ENCODE peak calls at places on chromosome 20, in nine cellular contexts. One of them, this sample, is unnamed.

GRCh38 chr20:57216669-57217068 is 49.8 kb downstream of the BMP7 start:
- DNase-seq in AG04450: no peak
- DNase-seq in heart right ventricle: no peak
- DNase-seq in GM23338: no peak
- DNase-seq in HCT116: no peak
- DNase-seq in psoas muscle: no peak
- DNase-seq in left ventricle myocardium inferior: no peak
- DNase-seq in right atrium auricular region: no peak
- DNase-seq in cardiac muscle cell: no peak
- DNase-seq in this sample: no peak

GRCh38 chr20:14444106-14444505 is 106.7 kb upstream of the FLRT3 start:
- DNase-seq in AG04450: no peak
- DNase-seq in heart right ventricle: no peak
- DNase-seq in GM23338: no peak
- DNase-seq in HCT116: no peak
- DNase-seq in psoas muscle: no peak
- DNase-seq in left ventricle myocardium inferior: no peak
- DNase-seq in right atrium auricular region: no peak
- DNase-seq in cardiac muscle cell: peak
- DNase-seq in this sample: no peak

GRCh38 chr20:16601019-16601418 is 27.8 kb upstream of the KIF16B start:
- DNase-seq in AG04450: no peak
- DNase-seq in heart right ventricle: no peak
- DNase-seq in GM23338: no peak
- DNase-seq in HCT116: no peak
- DNase-seq in psoas muscle: no peak
- DNase-seq in left ventricle myocardium inferior: no peak
- DNase-seq in right atrium auricular region: no peak
- DNase-seq in cardiac muscle cell: peak
- DNase-seq in this sample: no peak

GRCh38 chr20:2348336-2348735 is 32.4 kb upstream of the TGM6 start:
- DNase-seq in AG04450: no peak
- DNase-seq in heart right ventricle: no peak
- DNase-seq in GM23338: no peak
- DNase-seq in HCT116: no peak
- DNase-seq in psoas muscle: no peak
- DNase-seq in left ventricle myocardium inferior: no peak
- DNase-seq in right atrium auricular region: no peak
- DNase-seq in cardiac muscle cell: no peak
- DNase-seq in this sample: no peak

GRCh38 chr20:40009542-40009941 is 679.5 kb downstream of the MAFB start:
- DNase-seq in AG04450: no peak
- DNase-seq in heart right ventricle: no peak
- DNase-seq in GM23338: no peak
- DNase-seq in HCT116: no peak
- DNase-seq in psoas muscle: no peak
- DNase-seq in left ventricle myocardium inferior: no peak
- DNase-seq in right atrium auricular region: no peak
- DNase-seq in cardiac muscle cell: no peak
- DNase-seq in this sample: peak

GRCh38 chr20:22425344-22426295 is 158.8 kb downstream of the FOXA2 start:
- DNase-seq in AG04450: no peak
- DNase-seq in heart right ventricle: no peak
- DNase-seq in GM23338: no peak
- DNase-seq in HCT116: no peak
- DNase-seq in psoas muscle: no peak
- DNase-seq in left ventricle myocardium inferior: no peak
- DNase-seq in right atrium auricular region: no peak
- DNase-seq in cardiac muscle cell: peak
- DNase-seq in this sample: no peak

GRCh38 chr20:22560817-22561216 is 23.6 kb downstream of the FOXA2 start:
- DNase-seq in AG04450: no peak
- DNase-seq in heart right ventricle: no peak
- DNase-seq in GM23338: peak
- DNase-seq in HCT116: no peak
- DNase-seq in psoas muscle: no peak
- DNase-seq in left ventricle myocardium inferior: no peak
- DNase-seq in right atrium auricular region: no peak
- DNase-seq in cardiac muscle cell: no peak
- DNase-seq in this sample: no peak

GRCh38 chr20:45918182-45918737 is 6.3 kb upstream of the PLTP start:
- DNase-seq in AG04450: no peak
- DNase-seq in heart right ventricle: no peak
- DNase-seq in GM23338: no peak
- DNase-seq in HCT116: no peak
- DNase-seq in psoas muscle: no peak
- DNase-seq in left ventricle myocardium inferior: peak
- DNase-seq in right atrium auricular region: no peak
- DNase-seq in cardiac muscle cell: peak
- DNase-seq in this sample: no peak

GRCh38 chr20:7980332-7981046 is 39.1 kb downstream of the TMX4 start:
- DNase-seq in AG04450: peak
- DNase-seq in heart right ventricle: no peak
- DNase-seq in GM23338: peak
- DNase-seq in HCT116: peak
- DNase-seq in psoas muscle: no peak
- DNase-seq in left ventricle myocardium inferior: no peak
- DNase-seq in right atrium auricular region: no peak
- DNase-seq in cardiac muscle cell: peak
- DNase-seq in this sample: peak

GRCh38 chr20:15899972-15900371 is 673.3 kb downstream of the KIF16B start:
- DNase-seq in AG04450: no peak
- DNase-seq in heart right ventricle: no peak
- DNase-seq in GM23338: no peak
- DNase-seq in HCT116: no peak
- DNase-seq in psoas muscle: no peak
- DNase-seq in left ventricle myocardium inferior: no peak
- DNase-seq in right atrium auricular region: no peak
- DNase-seq in cardiac muscle cell: no peak
- DNase-seq in this sample: no peak

GRCh38 chr20:51511861-51512619 is 30.5 kb downstream of the NFATC2 start:
- DNase-seq in AG04450: no peak
- DNase-seq in heart right ventricle: no peak
- DNase-seq in GM23338: no peak
- DNase-seq in HCT116: no peak
- DNase-seq in psoas muscle: no peak
- DNase-seq in left ventricle myocardium inferior: no peak
- DNase-seq in right atrium auricular region: no peak
- DNase-seq in cardiac muscle cell: no peak
- DNase-seq in this sample: no peak

GRCh38 chr20:905999-906520 is 10.1 kb downstream of the ANGPT4 start:
- DNase-seq in AG04450: no peak
- DNase-seq in heart right ventricle: no peak
- DNase-seq in GM23338: no peak
- DNase-seq in HCT116: no peak
- DNase-seq in psoas muscle: no peak
- DNase-seq in left ventricle myocardium inferior: no peak
- DNase-seq in right atrium auricular region: no peak
- DNase-seq in cardiac muscle cell: no peak
- DNase-seq in this sample: no peak

GRCh38 chr20:905396-905961 is 10.7 kb downstream of the ANGPT4 start:
- DNase-seq in AG04450: no peak
- DNase-seq in heart right ventricle: no peak
- DNase-seq in GM23338: no peak
- DNase-seq in HCT116: no peak
- DNase-seq in psoas muscle: no peak
- DNase-seq in left ventricle myocardium inferior: no peak
- DNase-seq in right atrium auricular region: no peak
- DNase-seq in cardiac muscle cell: no peak
- DNase-seq in this sample: no peak

GRCh38 chr20:909641-910040 is 6.5 kb downstream of the ANGPT4 start:
- DNase-seq in AG04450: no peak
- DNase-seq in heart right ventricle: no peak
- DNase-seq in GM23338: no peak
- DNase-seq in HCT116: no peak
- DNase-seq in psoas muscle: no peak
- DNase-seq in left ventricle myocardium inferior: no peak
- DNase-seq in right atrium auricular region: no peak
- DNase-seq in cardiac muscle cell: no peak
- DNase-seq in this sample: no peak

GRCh38 chr20:904146-904545 is 12.0 kb downstream of the ANGPT4 start:
- DNase-seq in AG04450: no peak
- DNase-seq in heart right ventricle: no peak
- DNase-seq in GM23338: no peak
- DNase-seq in HCT116: no peak
- DNase-seq in psoas muscle: no peak
- DNase-seq in left ventricle myocardium inferior: no peak
- DNase-seq in right atrium auricular region: no peak
- DNase-seq in cardiac muscle cell: no peak
- DNase-seq in this sample: peak

DNA sequence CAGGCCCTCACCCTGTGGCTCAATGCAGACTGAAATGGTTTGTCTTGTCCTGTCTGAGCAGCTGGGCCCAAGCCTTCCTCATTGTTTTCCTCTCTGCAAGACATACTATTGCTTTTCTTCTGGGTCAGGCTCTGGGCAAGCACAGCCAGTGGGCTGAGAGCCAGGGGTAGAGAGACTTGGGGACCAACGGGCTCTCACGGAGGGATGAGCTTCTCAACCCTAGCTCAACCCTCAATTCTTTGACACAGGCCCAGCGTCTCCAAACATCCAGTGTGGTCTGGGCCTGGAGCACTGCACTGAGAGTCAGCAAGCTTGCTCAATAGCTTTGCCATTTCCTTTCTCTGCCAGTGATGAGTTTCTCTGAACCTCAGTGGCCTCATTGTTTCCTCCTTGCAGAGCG is 9.4 kb downstream of the ANGPT4 start:
- DNase-seq in AG04450: no peak
- DNase-seq in heart right ventricle: no peak
- DNase-seq in GM23338: no peak
- DNase-seq in HCT116: no peak
- DNase-seq in psoas muscle: peak
- DNase-seq in left ventricle myocardium inferior: no peak
- DNase-seq in right atrium auricular region: no peak
- DNase-seq in cardiac muscle cell: no peak
- DNase-seq in this sample: no peak
- H3K27ac ChIP-seq in AG04450: no peak
- H3K27ac ChIP-seq in heart right ventricle: no peak
- H3K27ac ChIP-seq in GM23338: no peak
- H3K27ac ChIP-seq in HCT116: no peak
- H3K27ac ChIP-seq in psoas muscle: no peak
- H3K27ac ChIP-seq in left ventricle myocardium inferior: no peak
- H3K27ac ChIP-seq in right atrium auricular region: no peak
- H3K27ac ChIP-seq in cardiac muscle cell: no peak
- H3K27ac ChIP-seq in this sample: no peak

DNA sequence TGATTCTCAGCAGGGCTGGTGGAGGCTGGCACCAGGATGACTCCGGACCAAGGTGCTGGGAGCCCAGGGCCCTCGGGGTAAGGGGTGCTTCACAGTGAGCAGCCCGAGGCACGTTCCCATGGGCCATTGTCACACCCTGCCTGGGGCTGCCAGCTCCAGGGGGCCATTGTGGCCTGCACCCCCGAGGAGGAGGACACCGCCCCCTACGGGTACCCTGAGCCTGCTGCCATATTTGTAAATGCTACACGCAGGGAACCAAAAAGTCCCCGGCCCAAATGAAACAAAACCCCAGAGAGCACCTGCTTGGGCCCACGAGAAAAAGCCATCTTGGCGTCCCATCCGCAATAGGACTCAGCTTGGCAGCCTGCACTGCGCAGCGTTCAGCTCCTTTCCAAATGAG is 64.7 kb upstream of the GATA5 start:
- DNase-seq in AG04450: no peak
- DNase-seq in heart right ventricle: no peak
- DNase-seq in GM23338: peak
- DNase-seq in HCT116: no peak
- DNase-seq in psoas muscle: no peak
- DNase-seq in left ventricle myocardium inferior: no peak
- DNase-seq in right atrium auricular region: no peak
- DNase-seq in cardiac muscle cell: no peak
- DNase-seq in this sample: no peak
- TF ChIP-seq CTCF in AG04450: no peak
- TF ChIP-seq CTCF in heart right ventricle: no peak
- TF ChIP-seq CTCF in GM23338: peak
- TF ChIP-seq CTCF in HCT116: peak
- TF ChIP-seq CTCF in psoas muscle: no peak
- TF ChIP-seq CTCF in left ventricle myocardium inferior: no peak
- TF ChIP-seq CTCF in right atrium auricular region: no peak
- TF ChIP-seq CTCF in cardiac muscle cell: no peak
- TF ChIP-seq CTCF in this sample: no peak

GRCh38 chr20:34558320-34559202 is at the start of gene MAP1LC3A:
- DNase-seq in AG04450: peak
- DNase-seq in heart right ventricle: peak
- DNase-seq in GM23338: peak
- DNase-seq in HCT116: no peak
- DNase-seq in psoas muscle: peak
- DNase-seq in left ventricle myocardium inferior: peak
- DNase-seq in right atrium auricular region: peak
- DNase-seq in cardiac muscle cell: peak
- DNase-seq in this sample: peak

GRCh38 chr20:34561661-34562060 is 3.1 kb downstream of the MAP1LC3A start:
- DNase-seq in AG04450: no peak
- DNase-seq in heart right ventricle: no peak
- DNase-seq in GM23338: no peak
- DNase-seq in HCT116: no peak
- DNase-seq in psoas muscle: no peak
- DNase-seq in left ventricle myocardium inferior: no peak
- DNase-seq in right atrium auricular region: no peak
- DNase-seq in cardiac muscle cell: no peak
- DNase-seq in this sample: no peak

GRCh38 chr20:34559311-34560140 is 1.0 kb downstream of the MAP1LC3A start:
- DNase-seq in AG04450: no peak
- DNase-seq in heart right ventricle: no peak
- DNase-seq in GM23338: peak
- DNase-seq in HCT116: no peak
- DNase-seq in psoas muscle: peak
- DNase-seq in left ventricle myocardium inferior: no peak
- DNase-seq in right atrium auricular region: no peak
- DNase-seq in cardiac muscle cell: peak
- DNase-seq in this sample: no peak

GRCh38 chr20:34560614-34561013 is 2.1 kb downstream of the MAP1LC3A start:
- DNase-seq in AG04450: no peak
- DNase-seq in heart right ventricle: no peak
- DNase-seq in GM23338: no peak
- DNase-seq in HCT116: no peak
- DNase-seq in psoas muscle: no peak
- DNase-seq in left ventricle myocardium inferior: no peak
- DNase-seq in right atrium auricular region: no peak
- DNase-seq in cardiac muscle cell: no peak
- DNase-seq in this sample: no peak

DNA sequence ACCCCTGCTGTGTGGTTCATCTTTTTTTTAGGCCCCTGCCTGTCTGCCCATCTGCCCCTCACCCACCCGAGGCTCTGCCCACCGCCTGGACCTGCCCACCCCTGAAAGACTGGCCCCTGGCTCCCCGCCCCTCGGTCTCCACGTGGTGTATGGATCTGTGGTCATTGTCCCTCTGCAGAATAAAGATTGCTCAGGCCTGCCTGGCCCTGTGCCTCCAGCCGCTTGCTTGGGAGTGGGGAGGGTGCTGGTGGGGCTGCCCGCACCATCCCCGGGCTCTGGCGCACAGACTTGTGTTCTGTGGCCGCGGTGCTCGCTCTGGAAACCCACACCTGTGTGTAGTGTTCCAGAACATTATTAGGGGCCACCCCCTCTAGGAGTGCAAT is 1.6 kb downstream of the MAP1LC3A start:
- DNase-seq in AG04450: no peak
- DNase-seq in heart right ventricle: no peak
- DNase-seq in GM23338: no peak
- DNase-seq in HCT116: no peak
- DNase-seq in psoas muscle: no peak
- DNase-seq in left ventricle myocardium inferior: no peak
- DNase-seq in right atrium auricular region: no peak
- DNase-seq in cardiac muscle cell: no peak
- DNase-seq in this sample: no peak
- H3K27ac ChIP-seq in AG04450: no peak
- H3K27ac ChIP-seq in heart right ventricle: peak
- H3K27ac ChIP-seq in GM23338: no peak
- H3K27ac ChIP-seq in HCT116: no peak
- H3K27ac ChIP-seq in psoas muscle: peak
- H3K27ac ChIP-seq in left ventricle myocardium inferior: peak
- H3K27ac ChIP-seq in right atrium auricular region: peak
- H3K27ac ChIP-seq in cardiac muscle cell: no peak
- H3K27ac ChIP-seq in this sample: no peak

GRCh38 chr20:17651761-17652388 is 30.2 kb downstream of the RRBP1 start:
- DNase-seq in AG04450: no peak
- DNase-seq in heart right ventricle: no peak
- DNase-seq in GM23338: no peak
- DNase-seq in HCT116: no peak
- DNase-seq in psoas muscle: no peak
- DNase-seq in left ventricle myocardium inferior: no peak
- DNase-seq in right atrium auricular region: no peak
- DNase-seq in cardiac muscle cell: no peak
- DNase-seq in this sample: no peak
- TF ChIP-seq CTCF in AG04450: no peak
- TF ChIP-seq CTCF in heart right ventricle: no peak
- TF ChIP-seq CTCF in GM23338: no peak
- TF ChIP-seq CTCF in HCT116: no peak
- TF ChIP-seq CTCF in psoas muscle: no peak
- TF ChIP-seq CTCF in left ventricle myocardium inferior: no peak
- TF ChIP-seq CTCF in right atrium auricular region: no peak
- TF ChIP-seq CTCF in cardiac muscle cell: no peak
- TF ChIP-seq CTCF in this sample: peak

This sample was measured in foreskin keratinocyte.